ENCODE peak calls at places on chromosome 7, in ten cellular contexts. R, S, T, W, D, F, I, U, M and Z are unnamed samples.

GRCh38 chr7:45407730-45408406 is 166.3 kb upstream of the ADCY1 start:
- DNase-seq in T (no peak), M (peak; percentile 67), W (no peak), D (no peak), U (no peak), S (no peak), F (no peak), I (no peak), R (no peak), Z (no peak)

GRCh38 chr7:8044761-8045430 is 76.3 kb downstream of the GLCCI1 start:
- DNase-seq in D (no peak), R (no peak), M (no peak), S (no peak), T (no peak), F (no peak), W (no peak), I (no peak), U (no peak), Z (no peak)

GRCh38 chr7:126635545-126635944 is 617.2 kb downstream of the GRM8 start:
- DNase-seq in U (no peak), M (no peak), T (no peak), S (no peak), F (no peak), W (no peak), D (no peak), R (no peak), I (no peak), Z (no peak)

GRCh38 chr7:122166260-122166659 is 22.2 kb upstream of the AASS start:
- DNase-seq in W (no peak), U (no peak), F (no peak), T (no peak), S (no peak), D (no peak), M (no peak), R (no peak), I (no peak), Z (no peak)

GRCh38 chr7:47873767-47874166 is 74.5 kb downstream of the PKD1L1 start:
- DNase-seq in I (peak; percentile 36), W (no peak), S (no peak), F (no peak), D (no peak), R (no peak), T (no peak), M (no peak), U (no peak), Z (no peak)

GRCh38 chr7:32577421-32577820 is 82.1 kb downstream of the AVL9 start:
- DNase-seq in D (no peak), I (no peak), W (no peak), R (no peak), S (no peak), U (no peak), M (no peak), F (no peak), T (no peak), Z (no peak)

GRCh38 chr7:2820508-2820934 is 23.6 kb downstream of the GNA12 start:
- DNase-seq in F (peak; percentile 65), I (peak; percentile 86), M (peak; percentile 53), T (no peak), S (peak; percentile 91), R (no peak), W (no peak), U (peak; percentile 77), D (no peak), Z (no peak)

GRCh38 chr7:50304911-50305621 is 550 bp downstream of the IKZF1 start:
- DNase-seq in M (peak; percentile 16), S (no peak), U (peak; percentile 89), I (no peak), T (peak; percentile 70), D (peak; percentile 59), W (peak; percentile 69), R (no peak), F (no peak), Z (peak; percentile 67)

GRCh38 chr7:49023345-49024330 is 99.3 kb downstream of the CDC14C start:
- DNase-seq in W (no peak), R (no peak), U (no peak), D (no peak), M (peak; percentile 55), I (no peak), S (no peak), F (no peak), T (no peak), Z (no peak)

GRCh38 chr7:107206136-107206535 is 37.3 kb downstream of the HBP1 start:
- DNase-seq in S (no peak), D (no peak), R (no peak), F (no peak), U (no peak), W (no peak), T (no peak), I (no peak), M (no peak), Z (no peak)

GRCh38 chr7:30150711-30151110 is 15.9 kb downstream of the MTURN start:
- DNase-seq in W (no peak), U (no peak), S (no peak), I (no peak), D (no peak), M (no peak), R (no peak), F (no peak), T (no peak), Z (no peak)

GRCh38 chr7:117095055-117095454 is 141.8 kb downstream of the ST7 start:
- DNase-seq in M (no peak), T (no peak), I (no peak), R (no peak), S (no peak), W (no peak), U (no peak), F (no peak), D (no peak), Z (no peak)

GRCh38 chr7:155587486-155587885 is 41.1 kb upstream of the CNPY1 start:
- DNase-seq in S (peak; percentile 48), R (no peak), D (no peak), F (no peak), U (no peak), W (no peak), M (no peak), I (no peak), T (no peak), Z (no peak)

GRCh38 chr7:83921798-83922607 is 272.6 kb downstream of the SEMA3A start:
- DNase-seq in I (peak; percentile 38), W (no peak), S (no peak), M (no peak), U (no peak), F (no peak), T (no peak), D (no peak), R (no peak), Z (no peak)

GRCh38 chr7:74032191-74032490 is 4.2 kb downstream of the ELN start:
- DNase-seq in I (peak; percentile 90), F (peak; percentile 54), U (no peak), R (no peak), W (no peak), T (no peak), M (peak; percentile 40), S (no peak), D (no peak), Z (peak; percentile 29)

GRCh38 chr7:4612939-4613841 is 68.9 kb upstream of the FOXK1 start:
- DNase-seq in F (no peak), S (peak; percentile 26), U (no peak), R (no peak), W (no peak), D (no peak), M (peak; percentile 59), I (peak; percentile 65), T (no peak), Z (peak; percentile 34)

GRCh38 chr7:71131753-71132520 is at the start of gene GALNT17:
- DNase-seq in M (no peak), I (peak; percentile 16), D (no peak), R (no peak), U (no peak), S (no peak), F (no peak), W (no peak), T (no peak), Z (no peak)

GRCh38 chr7:98193474-98194180 is 17.6 kb upstream of the BHLHA15 start:
- DNase-seq in U (no peak), I (no peak), T (no peak), F (no peak), R (no peak), W (no peak), M (no peak), S (peak; percentile 80), D (no peak), Z (no peak)

GRCh38 chr7:65453631-65454030 is 80.0 kb downstream of the ZNF92 start:
- DNase-seq in W (no peak), M (no peak), U (no peak), I (no peak), D (no peak), T (no peak), S (no peak), F (no peak), R (no peak), Z (no peak)

GRCh38 chr7:43142703-43143102 is 30.3 kb downstream of the HECW1 start:
- DNase-seq in F (no peak), M (no peak), R (no peak), T (no peak), S (no peak), D (no peak), U (no peak), W (no peak), I (no peak), Z (no peak)

GRCh38 chr7:151351967-151352366 is 10.4 kb downstream of the NUB1 start:
- DNase-seq in W (peak; percentile 57), M (no peak), T (peak; percentile 52), F (peak; percentile 19), R (no peak), I (no peak), D (peak; percentile 67), U (peak; percentile 69), S (peak; percentile 22), Z (no peak)

GRCh38 chr7:49643321-49643720 is 130.1 kb upstream of the VWC2 start:
- DNase-seq in S (no peak), M (peak; percentile 10), I (no peak), D (no peak), U (no peak), T (no peak), F (no peak), W (no peak), R (peak; percentile 1), Z (no peak)

GRCh38 chr7:51426163-51426562 is 109.6 kb upstream of the COBL start:
- DNase-seq in T (no peak), W (no peak), D (no peak), U (no peak), I (no peak), S (no peak), F (no peak), M (peak; percentile 14), R (no peak), Z (no peak)

GRCh38 chr7:94700926-94701554 is 45.1 kb upstream of the SGCE start:
- DNase-seq in S (no peak), M (no peak), I (no peak), U (no peak), W (no peak), F (no peak), T (no peak), D (no peak), R (no peak), Z (no peak)

GRCh38 chr7:131844380-131844779 is 288.0 kb upstream of the PODXL start:
- DNase-seq in D (no peak), F (no peak), R (no peak), S (no peak), T (no peak), M (no peak), W (no peak), U (no peak), I (no peak), Z (no peak)

GRCh38 chr7:90945104-90945752 is 319.0 kb upstream of the FZD1 start:
- DNase-seq in R (no peak), T (no peak), M (no peak), I (peak; percentile 46), F (peak; percentile 32), U (no peak), W (no peak), D (no peak), S (no peak), Z (no peak)

GRCh38 chr7:12719141-12719919 is 31.9 kb downstream of the ARL4A start:
- DNase-seq in R (no peak), S (no peak), M (no peak), W (no peak), U (no peak), T (no peak), I (peak; percentile 62), F (no peak), D (no peak), Z (peak; percentile 63)